ENCODE peak calls at places on chromosomes 2 and 18, in eight cellular contexts. Y is activated T-cell treated with anti-CD3 and anti-CD28 coated beads for 24 hours; T is stimulated activated CD4-positive, alpha-beta T cell treated with anti-CD3 and anti-CD28 coated beads, Interleukin-4, amount 100 ng/mL, for 48 hours; K is GM06990; S is activated naive CD8-positive, alpha-beta T cell treated with anti-CD3 and anti-CD28 coated beads for 36 hours; H is GM04503; U is astrocyte of the spinal cord; D is Right ventricle myocardium superior. X is an unnamed sample.

GRCh38 chr2:152613235-152613634 is 104.0 kb downstream of the PRPF40A start:
- DNase-seq in D (no peak), Y (no peak), K (peak), S (no peak), T (no peak), U (peak), H (no peak), X (peak)

GRCh38 chr2:12618576-12618975 is 98.2 kb upstream of the TRIB2 start:
- DNase-seq in H (no peak), D (no peak), K (no peak), U (no peak), Y (no peak), T (no peak), S (no peak), X (no peak)

GRCh38 chr2:235513984-235514626 is 20.3 kb downstream of the AGAP1 start:
- DNase-seq in U (no peak), Y (no peak), S (no peak), D (no peak), K (no peak), T (no peak), H (no peak), X (no peak)

GRCh38 chr2:135773319-135773718 is 31.7 kb downstream of the UBXN4 start:
- DNase-seq in Y (no peak), H (no peak), D (no peak), T (no peak), K (no peak), U (no peak), S (no peak), X (no peak)

GRCh38 chr2:217160103-217160502 is 300.2 kb upstream of the TNP1 start:
- DNase-seq in D (no peak), S (no peak), U (peak), K (no peak), T (no peak), Y (no peak), H (no peak), X (no peak)

GRCh38 chr2:67600472-67600871 is 203.3 kb downstream of the ETAA1 start:
- DNase-seq in U (no peak), Y (no peak), H (no peak), D (no peak), T (no peak), K (no peak), S (no peak), X (no peak)

GRCh38 chr2:14016289-14016955 is 616.1 kb upstream of the LRATD1 start:
- DNase-seq in D (no peak), Y (no peak), H (no peak), U (peak), S (no peak), T (no peak), K (no peak), X (no peak)

GRCh38 chr18:12252061-12252460 is 2.1 kb upstream of the CIDEA start:
- DNase-seq in H (no peak), Y (no peak), K (no peak), U (no peak), S (no peak), D (no peak), T (no peak), X (no peak)

GRCh38 chr2:45237850-45238542 is 228.7 kb upstream of the SIX2 start:
- DNase-seq in K (no peak), U (peak), S (no peak), D (peak), H (peak), T (no peak), Y (no peak), X (no peak)

X was measured in GM10248.